ENCODE peak calls at places on chromosomes 2 and 18, in four cellular contexts. K, P, J and R are unnamed samples.
A peak's percentile ranks its signal among the peaks of the same experiment; 100 is the strongest.

GRCh38 chr2:238242731-238243495 is 3.1 kb upstream of the HES6 start:
- DNase-seq in P (no peak), J (no peak), K (no peak), R (no peak)

GRCh38 chr2:100247256-100248043 is 74.9 kb downstream of the LONRF2 start:
- DNase-seq in J (no peak), P (no peak), K (no peak), R (no peak)

GRCh38 chr2:66984864-66985263 is 412.3 kb upstream of the ETAA1 start:
- DNase-seq in J (no peak), K (no peak), P (peak; percentile 10), R (no peak)

GRCh38 chr2:125667630-125668029 is 988.3 kb upstream of the GYPC start:
- DNase-seq in K (no peak), P (no peak), J (no peak), R (no peak)

GRCh38 chr2:173631123-173631450 is 276.4 kb downstream of the CDCA7 start:
- DNase-seq in K (peak; percentile 77), J (no peak), P (peak; percentile 34), R (no peak)

GRCh38 chr2:46171441-46171953 is 125.7 kb upstream of the EPAS1 start:
- DNase-seq in J (no peak), P (peak; percentile 95), K (peak; percentile 92), R (no peak)

GRCh38 chr2:53827398-53828175 is 32.2 kb downstream of the GPR75 start:
- DNase-seq in P (peak; percentile 18), J (no peak), K (no peak), R (no peak)

GRCh38 chr2:227347117-227347516 is 22.1 kb downstream of the MFF start:
- DNase-seq in P (no peak), J (no peak), K (no peak), R (peak; percentile 13)

GRCh38 chr2:60294901-60295590 is 258.4 kb downstream of the BCL11A start:
- DNase-seq in J (no peak), K (no peak), P (no peak), R (no peak)

GRCh38 chr2:24833821-24834732 is 40.9 kb downstream of the CENPO start:
- DNase-seq in K (no peak), J (no peak), P (no peak), R (no peak)

GRCh38 chr18:62125702-62126101 is 61.2 kb downstream of the PIGN start:
- DNase-seq in K (no peak), P (no peak), J (no peak), R (no peak)

GRCh38 chr18:62128157-62128556 is 58.7 kb downstream of the PIGN start:
- DNase-seq in J (no peak), K (peak; percentile 59), P (peak; percentile 61), R (no peak)

GRCh38 chr18:62126776-62127175 is 60.1 kb downstream of the PIGN start:
- DNase-seq in P (no peak), J (no peak), K (no peak), R (no peak)

DNA sequence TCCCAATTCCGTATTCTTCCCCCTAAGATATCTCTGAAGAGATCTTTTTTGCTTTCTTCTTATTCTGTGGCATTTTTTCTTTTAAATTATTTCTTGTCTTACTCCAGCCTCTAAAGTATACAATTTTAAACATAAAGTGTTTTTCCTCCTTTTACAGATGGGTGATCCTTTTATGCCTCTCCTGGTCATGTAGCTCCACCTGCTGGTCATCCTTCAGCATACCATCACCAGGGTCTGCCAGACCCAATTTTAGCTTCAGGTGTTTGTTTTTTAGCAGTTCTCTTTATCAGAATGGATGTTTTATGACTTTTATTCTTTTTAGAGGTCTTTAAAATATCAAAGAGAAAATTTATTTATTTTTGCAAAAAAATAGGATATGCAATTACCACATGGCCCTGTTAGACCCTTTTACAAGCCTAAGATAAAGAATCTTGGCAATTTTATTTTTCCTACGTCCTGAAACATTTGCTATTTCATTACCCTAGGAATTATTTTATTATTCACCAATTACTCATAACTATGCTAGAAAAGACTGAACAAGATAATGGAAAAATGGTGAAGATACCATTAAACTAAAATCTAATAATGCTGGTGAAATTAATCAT is 55.4 kb downstream of the PIGN start:
- DNase-seq in P (peak; percentile 76), K (peak; percentile 77), J (peak; percentile 10), R (peak; percentile 50)
- TF ChIP-seq CTCF in P (peak; percentile 98), K (peak; percentile 99), J (peak; percentile 99), R (peak; percentile 80)

DNA sequence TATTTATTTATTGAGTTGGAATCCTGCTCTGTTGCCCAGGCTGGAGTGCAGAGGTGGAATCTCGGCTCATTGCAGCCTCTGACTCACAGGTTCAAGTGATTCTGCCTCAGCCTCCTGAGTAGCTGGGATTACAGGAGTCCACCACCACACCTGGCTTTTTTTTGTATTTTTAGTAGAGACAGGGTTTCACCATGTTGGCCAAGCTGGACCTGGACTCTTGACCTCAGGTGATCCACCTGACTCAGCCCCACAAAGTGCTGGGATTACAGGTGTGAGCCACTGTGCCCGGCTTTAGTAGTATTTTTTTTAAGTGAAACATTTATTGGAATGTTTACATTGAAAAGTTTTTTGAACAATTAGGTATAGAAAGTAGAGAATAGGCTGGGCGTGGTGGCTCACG is 23.9 kb downstream of the SLC20A1 start:
- DNase-seq in J (no peak), P (no peak), K (no peak), R (no peak)
- H3K4me1 ChIP-seq in J (no peaks in the 10 kb centered on the region), P (no peaks in the 10 kb centered on the region), K (no peaks in the 10 kb centered on the region), R (peaks cover 7% of the 10 kb centered on the region)

GRCh38 chr2:143246815-143247744 is 117.9 kb downstream of the ARHGAP15 start:
- DNase-seq in K (no peak), P (no peak), J (no peak), R (no peak)

GRCh38 chr2:143251680-143252079 is 122.5 kb downstream of the ARHGAP15 start:
- DNase-seq in K (no peak), P (no peak), J (no peak), R (no peak)

GRCh38 chr2:143252138-143252907 is 123.1 kb downstream of the ARHGAP15 start:
- DNase-seq in J (no peak), P (no peak), K (no peak), R (no peak)

GRCh38 chr2:143246246-143246645 is 117.0 kb downstream of the ARHGAP15 start:
- DNase-seq in K (no peak), J (no peak), P (no peak), R (no peak)

DNA sequence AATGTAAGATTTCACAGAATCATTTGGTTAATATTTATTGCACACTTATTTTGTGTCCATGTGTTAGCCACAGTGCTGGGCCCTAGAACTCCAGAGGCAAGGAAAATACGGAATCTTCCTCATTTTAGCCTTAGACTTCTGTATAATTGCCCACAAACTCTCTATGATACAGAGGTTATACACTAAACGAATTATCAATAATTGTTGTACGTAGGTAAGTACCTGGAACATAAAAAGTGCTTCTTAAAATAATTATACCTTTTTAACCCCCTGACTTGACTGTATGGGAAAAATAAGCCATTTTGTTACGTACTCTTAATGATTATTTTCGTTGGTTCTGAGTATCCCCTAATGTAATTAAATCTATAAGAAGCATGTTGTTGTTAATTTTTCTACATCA is 119.4 kb downstream of the ARHGAP15 start:
- DNase-seq in P (no peak), K (no peak), J (no peak), R (no peak)
- H3K27me3 ChIP-seq in P (peaks cover 4% of the 10 kb centered on the region), K (no peaks in the 10 kb centered on the region), J (no peaks in the 10 kb centered on the region), R (no peaks in the 10 kb centered on the region)

DNA sequence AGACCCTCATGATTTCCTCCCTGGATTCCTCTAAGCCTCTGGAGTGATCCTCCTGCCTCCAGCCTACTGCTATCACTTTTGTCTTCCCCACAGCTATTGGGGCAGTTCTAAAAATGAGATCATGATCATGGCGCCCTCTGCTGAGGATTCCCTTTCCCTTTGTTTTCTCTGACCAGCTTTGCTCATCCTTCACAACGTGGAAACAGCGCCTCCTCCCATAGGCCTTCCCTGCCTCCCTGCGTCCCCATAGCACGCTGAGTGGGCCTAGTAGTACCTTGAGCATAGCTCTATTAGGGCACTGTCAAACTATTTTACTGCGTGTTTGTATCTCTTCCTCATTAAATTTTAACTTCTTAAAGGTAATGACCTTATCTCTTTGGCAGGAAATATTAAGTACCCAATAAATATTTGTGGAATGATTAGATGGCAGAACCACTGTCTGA is 207.0 kb upstream of the FANCL start:
- DNase-seq in K (peak; percentile 73), P (peak; percentile 62), J (no peak), R (peak; percentile 78)
- TF ChIP-seq CTCF in K (peak; percentile 80), P (peak; percentile 70), J (no peak), R (no peak)

GRCh38 chr2:37357053-37357452 is 12.6 kb downstream of the QPCT start:
- DNase-seq in K (no peak), J (no peak), P (peak; percentile 16), R (no peak)
- H3K4me1 ChIP-seq in K (no peaks in the 10 kb centered on the region), J (no peaks in the 10 kb centered on the region), P (no peaks in the 10 kb centered on the region), R (no peaks in the 10 kb centered on the region)

GRCh38 chr2:72148975-72149555 is 1.4 kb upstream of the CYP26B1 start:
- DNase-seq in K (peak; percentile 24), J (no peak), P (peak; percentile 10), R (peak; percentile 40)
- H3K27me3 ChIP-seq in K (peaks cover 66% of the 10 kb centered on the region), J (peaks cover 41% of the 10 kb centered on the region), P (peaks cover 88% of the 10 kb centered on the region), R (peaks cover 16% of the 10 kb centered on the region)

GRCh38 chr2:105577762-105578161 is 166.9 kb upstream of the NCK2 start:
- DNase-seq in P (no peak), J (no peak), K (no peak), R (no peak)

GRCh38 chr2:105575626-105576025 is 169.1 kb upstream of the NCK2 start:
- DNase-seq in J (no peak), K (no peak), P (no peak), R (no peak)

GRCh38 chr2:105576050-105576439 is 168.7 kb upstream of the NCK2 start:
- DNase-seq in P (no peak), K (no peak), J (no peak), R (no peak)

GRCh38 chr2:105578166-105578565 is 166.5 kb upstream of the NCK2 start:
- DNase-seq in P (no peak), K (no peak), J (no peak), R (peak; percentile 55)

GRCh38 chr2:105576440-105577241 is 168.1 kb upstream of the NCK2 start:
- DNase-seq in P (peak; percentile 42), J (no peak), K (peak; percentile 60), R (peak; percentile 45)
- TF ChIP-seq CTCF in P (peak; percentile 49), J (peak; percentile 76), K (peak; percentile 29), R (peak; percentile 54)

GRCh38 chr2:168181825-168182224 is 65.6 kb downstream of the STK39 start:
- DNase-seq in P (no peak), J (no peak), K (no peak), R (no peak)

GRCh38 chr2:168178925-168179324 is 68.5 kb downstream of the STK39 start:
- DNase-seq in K (no peak), J (no peak), P (no peak), R (no peak)

GRCh38 chr2:168179592-168179991 is 67.8 kb downstream of the STK39 start:
- DNase-seq in K (no peak), P (no peak), J (no peak), R (no peak)

GRCh38 chr2:168180914-168181313 is 66.5 kb downstream of the STK39 start:
- DNase-seq in J (no peak), K (no peak), P (no peak), R (no peak)

GRCh38 chr2:168180483-168180882 is 66.9 kb downstream of the STK39 start:
- DNase-seq in J (no peak), K (no peak), P (no peak), R (no peak)
- H3K4me1 ChIP-seq in J (peaks cover 5% of the 10 kb centered on the region), K (peaks cover 5% of the 10 kb centered on the region), P (peaks cover 11% of the 10 kb centered on the region), R (peaks cover 26% of the 10 kb centered on the region)

GRCh38 chr2:160837416-160837815 is 322.8 kb upstream of the TANK start:
- DNase-seq in K (no peak), J (no peak), P (no peak), R (no peak)

GRCh38 chr2:160835166-160835565 is 325.1 kb upstream of the TANK start:
- DNase-seq in P (no peak), J (no peak), K (no peak), R (no peak)

GRCh38 chr2:160836755-160837154 is 323.5 kb upstream of the TANK start:
- DNase-seq in J (no peak), K (peak; percentile 88), P (peak; percentile 96), R (no peak)

GRCh38 chr2:160838100-160838499 is 322.1 kb upstream of the TANK start:
- DNase-seq in P (no peak), J (no peak), K (no peak), R (no peak)

GRCh38 chr2:160838691-160839090 is 321.5 kb upstream of the TANK start:
- DNase-seq in K (no peak), J (no peak), P (no peak), R (no peak)
- H3K27me3 ChIP-seq in K (no peaks in the 10 kb centered on the region), J (no peaks in the 10 kb centered on the region), P (no peaks in the 10 kb centered on the region), R (no peaks in the 10 kb centered on the region)